ENCODE peak calls at places on chromosomes 13 and 19, in five cellular contexts. S is IMR-90, P is ovary, G is body of pancreas, M is adrenal gland. T is an unnamed sample.

GRCh38 chr13:101903890-101904289 is 451.4 kb downstream of the ITGBL1 start:
- DNase-seq in S (no peak), P (no peak), M (no peak), G (no peak), T (no peak)

GRCh38 chr13:23505007-23505406 is 65.2 kb upstream of the TNFRSF19 start:
- DNase-seq in M (no peak), S (peak), P (no peak), G (no peak), T (no peak)

GRCh38 chr19:44741841-44742352 is 6.6 kb upstream of the BCL3 start:
- DNase-seq in M (peak), P (peak), G (peak), S (peak), T (peak)

GRCh38 chr13:106262886-106263285 is 272.6 kb downstream of the EFNB2 start:
- DNase-seq in P (no peak), S (no peak), M (no peak), G (no peak), T (no peak)

GRCh38 chr13:49218493-49219051 is 1.6 kb upstream of the MLNR start:
- DNase-seq in S (peak), P (no peak), M (no peak), G (no peak), T (no peak)

GRCh38 chr13:36297600-36298338 is at the start of gene CCDC169:
- DNase-seq in S (peak), G (peak), P (peak), M (peak), T (peak)

GRCh38 chr13:39306639-39307589 is 268.7 kb downstream of the NHLRC3 start:
- DNase-seq in P (no peak), S (no peak), G (no peak), M (no peak), T (no peak)

GRCh38 chr13:24176351-24177101 is 16.0 kb downstream of the SPATA13 start:
- DNase-seq in S (no peak), M (peak), G (peak), P (peak), T (no peak)

GRCh38 chr13:99980201-99981114 is 1.1 kb upstream of the ZIC2 start:
- DNase-seq in S (peak), P (peak), M (peak), G (peak), T (peak)

GRCh38 chr13:107864543-107865460 is 350.5 kb downstream of the LIG4 start:
- DNase-seq in P (peak), G (no peak), S (peak), M (no peak), T (peak)

GRCh38 chr19:17294051-17294891 is 9.0 kb downstream of the ABHD8 start:
- DNase-seq in G (no peak), S (no peak), P (peak), M (peak), T (peak)

GRCh38 chr19:29092712-29093552 is 120.0 kb downstream of the UQCRFS1 start:
- DNase-seq in S (no peak), M (peak), P (no peak), G (no peak), T (no peak)

GRCh38 chr13:72181661-72182060 is 314.7 kb upstream of the DACH1 start:
- DNase-seq in S (no peak), M (no peak), P (no peak), G (no peak), T (no peak)

GRCh38 chr19:33819875-33820781 is 23.5 kb downstream of the KCTD15 start:
- DNase-seq in M (peak), G (peak), S (peak), P (peak), T (peak)

GRCh38 chr19:43719378-43719868 is 3.5 kb downstream of the IRGC start:
- DNase-seq in P (no peak), M (no peak), G (no peak), S (no peak), T (no peak)

GRCh38 chr13:49869514-49869913 is 66.6 kb downstream of the SPRYD7 start:
- DNase-seq in G (no peak), M (no peak), P (no peak), S (peak), T (peak)

GRCh38 chr19:48490980-48491792 is 20.4 kb downstream of the LMTK3 start:
- DNase-seq in M (no peak), P (peak), G (peak), S (no peak), T (peak)

GRCh38 chr13:44108345-44108858 is 228.7 kb downstream of the LACC1 start:
- DNase-seq in P (no peak), S (no peak), G (peak), M (peak), T (no peak)

GRCh38 chr19:18045307-18046013 is 37.5 kb downstream of the ARRDC2 start:
- DNase-seq in M (no peak), S (no peak), P (no peak), G (no peak), T (no peak)

GRCh38 chr13:111590796-111591195 is 270.4 kb downstream of the TEX29 start:
- DNase-seq in S (no peak), G (no peak), P (no peak), M (no peak), T (no peak)

GRCh38 chr13:95641961-95642621 is 2.4 kb downstream of the DZIP1 start:
- DNase-seq in P (peak), M (peak), S (peak), G (peak), T (no peak)

GRCh38 chr13:60080871-60081270 is 82.9 kb downstream of the DIAPH3 start:
- DNase-seq in M (no peak), G (no peak), S (no peak), P (no peak), T (no peak)

GRCh38 chr19:57233207-57233606 is 2.4 kb downstream of the AURKC start:
- DNase-seq in P (no peak), S (no peak), M (no peak), G (no peak), T (no peak)

GRCh38 chr19:50344661-50345318 is 15.6 kb upstream of the KCNC3 start:
- DNase-seq in P (no peak), M (no peak), G (no peak), S (no peak), T (peak)

GRCh38 chr19:30076101-30076551 is 134.1 kb downstream of the URI1 start:
- DNase-seq in M (no peak), G (no peak), P (no peak), S (no peak), T (no peak)

GRCh38 chr13:89097994-89098393 is 1426.8 kb downstream of the SLITRK5 start:
- DNase-seq in P (no peak), G (no peak), S (no peak), M (no peak), T (peak)

DNA sequence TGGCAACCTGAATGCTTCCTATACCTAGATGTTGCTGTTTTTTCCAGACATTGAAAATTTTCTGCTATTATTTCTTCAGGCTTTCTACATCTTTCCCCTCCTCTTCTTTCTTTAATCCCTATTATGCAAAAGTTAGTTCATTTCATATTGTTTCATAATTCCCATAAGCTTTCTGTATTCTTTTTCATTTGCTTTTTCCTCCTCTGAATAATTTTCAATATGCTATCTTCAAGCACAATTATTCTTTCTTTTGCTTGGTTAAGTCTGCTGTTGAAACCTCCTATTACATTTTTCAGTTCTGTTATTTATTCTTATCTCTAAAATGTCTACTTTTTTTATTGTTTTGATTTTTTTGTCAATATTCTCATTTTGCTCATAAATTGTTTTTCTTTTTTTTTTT is 947.1 kb upstream of the MIR17HG start:
- DNase-seq in S (no peak), M (no peak), G (no peak), P (no peak), T (no peak)
- TF ChIP-seq POLR2A in S (no peak), M (no peak), G (no peak), P (no peak), T (no peak)

GRCh38 chr13:31045621-31046081 is 113.2 kb downstream of the TEX26 start:
- DNase-seq in P (peak), M (peak), G (no peak), S (peak), T (peak)
- TF ChIP-seq POLR2A in P (no peak), M (no peak), G (no peak), S (peak), T (no peak)

DNA sequence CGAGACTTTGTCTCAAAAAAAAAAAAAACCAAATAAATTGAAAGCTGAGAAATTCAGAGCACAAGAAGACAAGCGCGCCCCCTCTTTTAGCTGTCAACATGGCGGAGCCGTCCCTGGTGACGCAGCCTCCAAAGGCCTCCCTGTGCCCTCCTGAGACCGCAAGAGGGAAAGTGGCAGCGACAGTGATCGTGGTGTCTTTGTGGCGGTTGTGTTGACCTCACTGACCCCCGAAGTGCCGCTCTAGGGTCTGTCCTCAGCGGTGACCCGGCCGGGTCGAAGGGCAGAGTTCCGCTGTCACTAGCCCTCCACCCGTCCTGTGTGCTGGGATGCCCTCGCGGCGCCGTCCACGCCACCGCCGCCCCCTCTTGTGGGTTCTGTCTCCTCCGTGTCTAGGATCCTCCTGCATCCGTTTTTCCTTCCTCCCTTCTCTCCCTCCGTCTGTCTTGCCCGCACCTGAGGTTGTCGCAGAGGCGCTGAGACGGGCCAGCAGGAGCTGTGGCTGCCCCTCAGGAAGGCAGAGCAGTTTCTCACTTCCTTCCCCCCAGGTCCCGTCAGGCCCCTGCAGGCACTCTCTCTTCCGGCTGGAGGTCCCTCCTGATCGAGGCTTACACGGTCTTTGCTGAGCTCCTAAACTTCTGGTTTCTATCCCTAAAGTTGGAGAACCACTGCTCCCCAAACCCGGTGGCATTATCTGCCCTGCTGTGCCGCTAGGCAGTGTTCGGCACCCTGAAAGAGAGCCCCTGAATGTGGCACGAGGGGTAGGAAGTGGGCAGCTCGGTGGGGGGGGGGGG is 7.2 kb downstream of the UHRF1 start:
- DNase-seq in P (no peak), M (no peak), S (no peak), G (no peak), T (no peak)
- TF ChIP-seq POLR2A in P (no peak), M (no peak), S (no peak), G (no peak), T (no peak)

GRCh38 chr19:2332341-2333026 is 4.0 kb downstream of the SPPL2B start:
- DNase-seq in G (no peak), S (no peak), P (no peak), M (no peak), T (peak)
- TF ChIP-seq POLR2A in G (no peak), S (no peak), P (no peak), M (no peak), T (peak)

DNA sequence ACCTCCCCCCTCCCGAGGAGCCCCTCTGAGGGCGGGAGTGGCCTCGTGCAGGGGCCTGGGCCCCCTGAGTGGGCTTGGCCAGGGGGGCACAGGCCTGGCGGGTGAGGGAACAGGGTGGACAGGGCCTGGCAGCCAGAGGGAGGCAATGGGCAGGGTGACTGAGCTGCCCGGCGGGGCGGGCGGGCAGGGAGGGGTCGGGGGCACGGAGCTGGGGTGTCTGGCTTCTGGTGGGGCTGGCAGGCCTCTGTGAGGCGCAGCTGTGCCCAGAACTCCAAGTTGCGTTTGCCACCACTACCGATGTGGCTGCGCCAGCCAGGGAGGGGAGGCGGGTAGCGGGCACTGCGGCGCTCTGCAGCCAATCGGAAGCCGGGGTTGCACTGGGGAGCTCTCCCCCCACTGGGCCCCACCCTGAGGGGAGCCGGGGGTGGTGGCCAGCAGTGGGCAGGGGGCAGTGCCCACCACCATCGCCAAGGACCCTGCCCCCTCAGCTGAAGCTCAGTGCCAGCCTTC is 7.2 kb downstream of the NFIX start:
- DNase-seq in M (no peak), S (no peak), G (no peak), P (no peak), T (no peak)
- TF ChIP-seq POLR2A in M (no peak), S (no peak), G (no peak), P (no peak), T (no peak)

GRCh38 chr19:54189668-54190502 is 505 bp upstream of the MBOAT7 start:
- DNase-seq in S (peak), M (peak), G (peak), P (peak), T (peak)

GRCh38 chr19:54188224-54188871 is 1.0 kb downstream of the MBOAT7 start:
- DNase-seq in S (peak), P (no peak), M (no peak), G (no peak), T (peak)

GRCh38 chr19:54190942-54191670 is at the start of gene TSEN34:
- DNase-seq in S (peak), M (peak), P (peak), G (peak), T (peak)

GRCh38 chr19:54190503-54190941 is 586 bp upstream of the TSEN34 start:
- DNase-seq in P (peak), G (peak), S (peak), M (peak), T (peak)

GRCh38 chr19:54189020-54189667 is at the start of gene MBOAT7:
- DNase-seq in S (no peak), P (no peak), M (no peak), G (no peak), T (no peak)
- TF ChIP-seq POLR2A in S (peak), P (peak), M (peak), G (peak), T (peak)

T was measured in NB4.